ENCODE peak calls at places on chromosomes 12 and 14, in four cellular contexts. B, D, E and R are unnamed samples.

GRCh38 chr12:112130461-112130998 is 5.2 kb downstream of the TRAFD1 start:
- DNase-seq in B (peak; percentile 87), D (no peak), E (no peak), R (no peak)

GRCh38 chr14:24630872-24631477 is 3.0 kb downstream of the GZMB start:
- DNase-seq in B (no peak), D (no peak), E (no peak), R (no peak)

GRCh38 chr12:114682101-114682919 is 1.7 kb downstream of the TBX3 start:
- DNase-seq in B (no peak), D (no peak), E (no peak), R (no peak)

GRCh38 chr14:69232388-69232787 is 27.6 kb upstream of the GALNT16 start:
- DNase-seq in B (no peak), D (no peak), E (no peak), R (no peak)

GRCh38 chr12:8796831-8797626 is 25.4 kb upstream of the A2ML1 start:
- DNase-seq in B (no peak), D (no peak), E (no peak), R (peak; percentile 40)

GRCh38 chr12:52789637-52790426 is 6.1 kb downstream of the KRT3 start:
- DNase-seq in B (no peak), D (no peak), E (peak; percentile 8), R (peak; percentile 67)

GRCh38 chr12:64679487-64679983 is 69.2 kb downstream of the RASSF3 start:
- DNase-seq in B (no peak), D (no peak), E (no peak), R (no peak)

GRCh38 chr12:96176575-96176974 is 17.6 kb upstream of the ELK3 start:
- DNase-seq in B (no peak), D (no peak), E (no peak), R (no peak)

GRCh38 chr12:115440438-115440837 is 756.5 kb upstream of the TBX3 start:
- DNase-seq in B (peak; percentile 62), D (no peak), E (peak; percentile 11), R (no peak)

GRCh38 chr14:67551940-67552339 is 18.9 kb downstream of the PLEKHH1 start:
- DNase-seq in B (no peak), D (no peak), E (no peak), R (no peak)

GRCh38 chr14:63375772-63376171 is 57.0 kb upstream of the GPHB5 start:
- DNase-seq in B (peak; percentile 57), D (no peak), E (peak; percentile 9), R (no peak)

GRCh38 chr12:109625131-109625559 is 51.6 kb downstream of the MVK start:
- DNase-seq in B (peak; percentile 60), D (no peak), E (peak; percentile 27), R (no peak)

GRCh38 chr12:7602287-7602686 is 63.4 kb downstream of the APOBEC1 start:
- DNase-seq in B (no peak), D (no peak), E (no peak), R (no peak)

GRCh38 chr12:108640802-108641445 is 7.2 kb upstream of the SELPLG start:
- DNase-seq in B (no peak), D (no peak), E (no peak), R (peak; percentile 26)

GRCh38 chr14:60622920-60623263 is 26.4 kb downstream of the SIX1 start:
- DNase-seq in B (peak; percentile 30), D (no peak), E (no peak), R (no peak)

GRCh38 chr12:3252416-3252815 is 175.2 kb downstream of the TSPAN9 start:
- DNase-seq in B (no peak), D (no peak), E (no peak), R (no peak)

GRCh38 chr14:29710015-29710414 is 217.6 kb downstream of the PRKD1 start:
- DNase-seq in B (peak; percentile 7), D (no peak), E (no peak), R (no peak)

GRCh38 chr14:97977711-97978261 is 1180.6 kb downstream of the VRK1 start:
- DNase-seq in B (no peak), D (no peak), E (no peak), R (peak; percentile 32)

GRCh38 chr14:51607677-51608076 is 44.0 kb upstream of the FRMD6 start:
- DNase-seq in B (no peak), D (no peak), E (no peak), R (no peak)

GRCh38 chr14:79424462-79424861 is 786.8 kb downstream of the DIO2 start:
- DNase-seq in B (no peak), D (no peak), E (no peak), R (no peak)

GRCh38 chr12:96048392-96048969 is 13.1 kb upstream of the LTA4H start:
- DNase-seq in B (peak; percentile 41), D (no peak), E (no peak), R (no peak)

GRCh38 chr14:87001333-87001732 is 991.6 kb downstream of the GALC start:
- DNase-seq in B (no peak), D (no peak), E (no peak), R (no peak)

GRCh38 chr12:27969901-27970390 is 2.6 kb downstream of the PTHLH start:
- DNase-seq in B (peak; percentile 55), D (peak; percentile 88), E (peak; percentile 75), R (peak; percentile 84)

GRCh38 chr12:10590976-10591375 is 22.4 kb downstream of the MAGOHB start:
- DNase-seq in B (no peak), D (no peak), E (no peak), R (no peak)

GRCh38 chr14:61525293-61526011 is 169.9 kb upstream of the HIF1A start:
- DNase-seq in B (peak; percentile 91), D (peak; percentile 46), E (peak; percentile 99), R (no peak)

GRCh38 chr12:127205781-127206535 is 1061.0 kb upstream of the TMEM132C start:
- DNase-seq in B (no peak), D (no peak), E (no peak), R (no peak)

GRCh38 chr12:96908170-96908675 is 1.2 kb downstream of the NEDD1 start:
- DNase-seq in B (no peak), D (no peak), E (no peak), R (no peak)

GRCh38 chr12:34048714-34049113 is 26.4 kb downstream of the ALG10 start:
- DNase-seq in B (no peak), D (no peak), E (no peak), R (no peak)

DNA sequence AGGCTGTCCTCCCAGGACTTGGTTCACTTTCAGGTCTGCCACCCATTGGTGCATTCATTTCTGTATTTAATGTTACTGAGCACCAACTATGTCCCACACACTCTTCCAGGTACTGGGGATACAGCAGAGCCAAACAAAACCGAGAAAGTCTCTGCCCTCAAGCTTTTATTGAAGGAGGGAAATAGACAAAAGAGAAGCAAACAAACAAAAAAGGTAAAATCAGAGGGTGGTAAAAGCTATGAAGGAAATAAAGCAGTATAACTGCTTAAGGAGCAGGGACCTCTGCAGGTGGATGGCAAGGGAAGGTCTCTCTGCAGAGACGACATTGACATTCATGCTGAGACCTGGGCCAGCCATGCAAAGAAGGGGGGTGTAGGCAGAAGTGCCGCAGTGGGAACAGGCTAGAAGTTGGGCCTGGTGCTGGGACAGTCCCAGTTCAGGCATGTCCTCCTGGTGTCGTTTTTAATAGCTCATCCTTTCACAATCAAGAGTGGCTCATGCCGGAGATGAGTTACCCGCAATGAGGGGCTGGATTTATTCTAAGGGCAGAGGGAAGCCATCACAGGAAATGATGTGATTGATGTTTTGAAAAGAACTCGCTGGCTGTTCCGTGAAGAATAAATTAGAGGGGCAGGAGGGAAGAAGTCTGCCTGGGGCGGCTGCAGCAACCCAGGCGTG is 72.8 kb downstream of the IRF2BPL start:
- DNase-seq in B (peak; percentile 96), D (peak; percentile 78), E (peak; percentile 50), R (peak; percentile 73)
- H3K4ac ChIP-seq in B (peak overlapping the region; percentile 100), D (peak overlapping the region; percentile 83), E (peak overlapping the region; percentile 78), R (no peak overlapping the region)

DNA sequence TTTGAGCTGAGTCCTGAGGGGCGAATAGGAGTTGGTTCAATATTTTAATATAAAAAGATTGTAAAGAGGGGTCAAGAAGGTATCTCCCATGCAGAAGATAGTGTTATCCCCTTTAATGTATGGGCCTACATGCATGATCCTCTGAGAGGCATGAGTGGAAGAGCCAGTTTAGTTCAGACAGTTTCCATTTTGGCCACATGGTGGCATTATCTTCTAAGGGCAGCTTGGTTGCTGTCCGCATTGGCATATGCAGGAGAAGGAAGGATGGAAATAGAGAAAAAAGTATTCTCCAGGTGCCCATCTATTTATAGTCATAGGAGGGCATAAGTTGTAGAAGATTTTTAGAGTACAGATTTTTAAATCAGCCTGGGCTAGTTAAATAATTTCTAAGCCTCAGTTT is 5.4 kb downstream of the SAMD4A start:
- DNase-seq in B (peak; percentile 60), D (peak; percentile 86), E (peak; percentile 54), R (peak; percentile 60)
- H3K4me1 ChIP-seq in B (peaks cover 8% of the 10 kb centered on the region), D (peaks cover 4% of the 10 kb centered on the region), E (peaks cover 24% of the 10 kb centered on the region), R (no peaks in the 10 kb centered on the region)

GRCh38 chr12:131229426-131230339 is 276.0 kb downstream of the ADGRD1 start:
- DNase-seq in B (no peak), D (peak; percentile 97), E (no peak), R (peak; percentile 87)
- H3K4ac ChIP-seq in B (no peak overlapping the region), D (peak overlapping the region; percentile 66), E (no peak overlapping the region), R (no peak overlapping the region)

GRCh38 chr14:89366580-89367448 is 50.2 kb downstream of the FOXN3 start:
- DNase-seq in B (no peak), D (no peak), E (no peak), R (no peak)
- H3K4me1 ChIP-seq in B (peaks cover 14% of the 10 kb centered on the region), D (peaks cover 3% of the 10 kb centered on the region), E (peaks cover 10% of the 10 kb centered on the region), R (peaks cover 15% of the 10 kb centered on the region)

GRCh38 chr14:58907803-58908202 is 270.0 kb downstream of the DACT1 start:
- DNase-seq in B (peak; percentile 16), D (no peak), E (no peak), R (no peak)
- H3K4ac ChIP-seq in B (no peak overlapping the region), D (no peak overlapping the region), E (no peak overlapping the region), R (no peak overlapping the region)

GRCh38 chr12:117827660-117828059 is 141.1 kb downstream of the KSR2 start:
- DNase-seq in B (no peak), D (no peak), E (no peak), R (no peak)
- H3K4me1 ChIP-seq in B (peaks cover 8% of the 10 kb centered on the region), D (no peaks in the 10 kb centered on the region), E (no peaks in the 10 kb centered on the region), R (no peaks in the 10 kb centered on the region)

GRCh38 chr12:56517854-56518253 is 3.8 kb upstream of the RBMS2 start:
- DNase-seq in B (no peak), D (no peak), E (no peak), R (no peak)
- H3K4ac ChIP-seq in B (no peak overlapping the region), D (no peak overlapping the region), E (no peak overlapping the region), R (no peak overlapping the region)